ENCODE peak calls at places on chromosomes 3 and 15, in five cellular contexts. K is naive thymus-derived CD4-positive, alpha-beta T cell; G is NT2/D1; O is adrenal gland; P is CD8-positive, alpha-beta memory T cell. U is an unnamed sample.

GRCh38 chr3:62084558-62084957 is 288.8 kb downstream of the FEZF2 start:
- DNase-seq in K (no peak), O (no peak), P (no peak), G (no peak), U (no peak)

GRCh38 chr3:126156468-126156867 is 23.9 kb downstream of the ALDH1L1 start:
- DNase-seq in G (no peak), O (peak; percentile 18), P (no peak), K (no peak), U (no peak)

GRCh38 chr3:128271536-128272332 is 118.5 kb downstream of the EEFSEC start:
- DNase-seq in K (no peak), O (peak; percentile 6), P (no peak), G (no peak), U (no peak)

GRCh38 chr15:60444289-60444912 is 34.5 kb downstream of the ICE2 start:
- DNase-seq in O (no peak), G (no peak), P (no peak), K (no peak), U (no peak)

GRCh38 chr3:148648685-148649352 is 48.9 kb upstream of the AGTR1 start:
- DNase-seq in K (no peak), P (no peak), G (no peak), O (no peak), U (no peak)

GRCh38 chr3:34132069-34132677 is 333.7 kb downstream of the PDCD6IP start:
- DNase-seq in G (no peak), P (no peak), O (no peak), K (no peak), U (peak; percentile 30)

GRCh38 chr3:184942735-184943134 is 130.8 kb downstream of the VPS8 start:
- DNase-seq in G (no peak), O (no peak), K (no peak), P (no peak), U (no peak)

GRCh38 chr3:20038679-20039078 is 1.6 kb upstream of the KAT2B start:
- DNase-seq in O (no peak), P (no peak), K (no peak), G (no peak), U (no peak)

GRCh38 chr3:55494976-55495375 is 7.9 kb upstream of the WNT5A start:
- DNase-seq in P (no peak), O (no peak), K (no peak), G (no peak), U (no peak)

GRCh38 chr3:189401196-189401595 is 229.4 kb downstream of the TPRG1 start:
- DNase-seq in G (no peak), O (no peak), P (no peak), K (no peak), U (no peak)

GRCh38 chr3:24199775-24200247 is 254.7 kb downstream of the NR1D2 start:
- DNase-seq in P (no peak), K (no peak), G (no peak), O (no peak), U (no peak)

GRCh38 chr3:183692436-183692835 is 5.2 kb upstream of the YEATS2 start:
- DNase-seq in P (no peak), G (no peak), K (no peak), O (no peak), U (no peak)

GRCh38 chr3:77319711-77320110 is 279.8 kb downstream of the ROBO2 start:
- DNase-seq in G (no peak), O (no peak), P (no peak), K (no peak), U (no peak)

GRCh38 chr3:44099566-44100297 is 142.0 kb upstream of the TOPAZ1 start:
- DNase-seq in K (no peak), O (no peak), P (no peak), G (no peak), U (no peak)

GRCh38 chr3:149579838-149580542 is 77.8 kb downstream of the WWTR1 start:
- DNase-seq in O (no peak), P (no peak), K (no peak), G (no peak), U (no peak)

GRCh38 chr15:44081223-44082013 is 113.7 kb downstream of the FRMD5 start:
- DNase-seq in P (no peak), G (no peak), K (no peak), O (no peak), U (no peak)

GRCh38 chr3:8336456-8336855 is 165.2 kb upstream of the LMCD1 start:
- DNase-seq in P (no peak), O (no peak), G (peak; percentile 32), K (no peak), U (no peak)

DNA sequence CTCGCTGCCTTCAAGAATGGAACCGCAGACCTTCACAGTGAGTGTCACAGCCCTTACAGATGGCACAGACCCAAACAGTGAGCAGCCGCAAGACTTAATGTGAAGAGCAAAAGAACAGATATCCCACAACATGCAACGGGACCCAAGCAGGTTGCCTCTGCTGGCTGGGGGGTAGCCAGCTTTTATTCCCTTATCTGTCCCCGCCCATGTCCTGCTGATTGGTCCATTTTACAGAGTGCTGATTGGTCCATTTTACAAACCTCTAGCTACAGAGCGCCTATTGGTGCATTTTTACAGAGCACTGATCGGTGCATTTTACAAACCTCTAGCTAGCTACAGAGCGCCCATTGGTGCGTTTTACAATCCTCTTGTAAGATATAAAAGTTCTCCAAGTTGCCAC is 102.0 kb upstream of the IGF1R start:
- DNase-seq in K (no peak), G (no peak), O (no peak), P (no peak), U (no peak)
- H3K27me3 ChIP-seq in K (no peaks in the 10 kb centered on the region), G (peaks cover 21% of the 10 kb centered on the region), O (no peaks in the 10 kb centered on the region), P (peaks cover 4% of the 10 kb centered on the region), U (peaks cover 30% of the 10 kb centered on the region)

GRCh38 chr3:155908605-155909004 is 38.2 kb downstream of the GMPS start:
- DNase-seq in G (no peak), P (no peak), O (no peak), K (no peak), U (no peak)
- H3K36me3 ChIP-seq in G (peaks cover 75% of the 10 kb centered on the region), P (peaks cover 6% of the 10 kb centered on the region), O (peaks cover 28% of the 10 kb centered on the region), K (peaks cover 4% of the 10 kb centered on the region), U (peaks cover 70% of the 10 kb centered on the region)

DNA sequence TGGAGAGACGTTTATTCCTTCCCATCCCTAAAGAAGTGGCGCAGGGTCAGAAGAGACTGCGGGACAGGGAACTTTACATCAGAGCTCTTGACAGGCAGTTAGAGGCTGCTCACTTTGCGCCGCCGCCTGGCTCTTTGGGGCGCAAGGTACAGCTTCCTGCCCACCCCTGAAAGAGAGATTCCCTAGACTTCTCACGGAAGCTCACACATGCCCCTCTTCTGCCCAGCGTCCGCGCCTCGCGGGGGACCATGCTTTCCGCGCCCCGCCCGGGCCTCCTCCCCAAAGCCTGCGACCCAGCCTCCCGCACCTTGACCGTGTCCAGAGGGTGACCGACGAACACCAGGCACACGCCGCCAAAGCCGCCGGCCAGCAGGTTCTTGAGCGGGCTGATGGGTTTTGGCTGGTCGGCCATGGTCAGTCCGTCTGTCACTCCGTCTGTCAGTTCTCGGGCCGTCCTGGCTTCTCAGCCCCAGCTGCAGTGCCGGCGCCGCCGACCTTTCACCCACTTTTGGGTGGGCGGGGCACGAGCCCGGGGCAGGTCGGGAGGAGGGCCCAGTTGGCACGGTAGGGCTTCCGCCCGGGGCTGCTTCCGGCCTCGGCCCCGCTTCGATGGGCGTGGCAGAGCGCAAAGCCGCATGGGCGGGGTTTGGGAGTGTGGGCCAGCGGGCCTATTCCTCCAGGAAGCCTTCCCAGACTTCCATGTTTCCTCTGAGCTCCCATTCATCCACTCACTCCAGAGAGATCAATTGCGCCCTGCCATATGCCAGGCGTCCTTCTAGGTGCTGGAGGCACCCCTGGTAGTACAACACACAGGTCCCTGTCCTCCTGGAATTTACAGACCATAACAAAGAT is at the start of gene SLC25A20:
- DNase-seq in O (peak; percentile 92), P (peak; percentile 83), K (peak; percentile 78), G (peak; percentile 88), U (peak; percentile 94)
- H3K27me3 ChIP-seq in O (no peaks in the 10 kb centered on the region), P (no peaks in the 10 kb centered on the region), K (no peaks in the 10 kb centered on the region), G (peaks cover 7% of the 10 kb centered on the region), U (no peaks in the 10 kb centered on the region)

DNA sequence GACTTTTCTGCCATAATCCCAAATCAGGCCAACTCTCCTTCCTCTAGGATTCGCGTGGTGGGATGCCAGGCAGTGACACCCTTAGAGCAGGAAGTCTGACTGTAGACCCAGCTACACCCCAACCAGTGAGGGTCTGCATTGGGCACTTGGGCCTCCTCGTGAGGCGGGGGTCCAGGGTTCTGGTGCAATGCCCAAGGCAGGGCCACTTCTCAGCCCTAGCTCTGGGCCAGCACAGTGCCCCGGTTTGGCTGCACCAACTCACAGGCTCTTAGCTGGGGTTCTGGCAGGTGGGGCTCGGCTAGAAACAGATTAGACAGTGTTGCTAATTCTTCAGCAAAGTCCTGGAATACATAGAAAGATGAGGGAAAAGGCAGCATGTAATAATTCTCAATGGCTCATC is 12.7 kb downstream of the CDAN1 start:
- DNase-seq in P (no peak), O (no peak), K (no peak), G (no peak), U (no peak)
- H3K36me3 ChIP-seq in P (peaks cover 20% of the 10 kb centered on the region), O (peaks cover 80% of the 10 kb centered on the region), K (peaks cover 12% of the 10 kb centered on the region), G (peaks cover 86% of the 10 kb centered on the region), U (peaks cover 97% of the 10 kb centered on the region)

DNA sequence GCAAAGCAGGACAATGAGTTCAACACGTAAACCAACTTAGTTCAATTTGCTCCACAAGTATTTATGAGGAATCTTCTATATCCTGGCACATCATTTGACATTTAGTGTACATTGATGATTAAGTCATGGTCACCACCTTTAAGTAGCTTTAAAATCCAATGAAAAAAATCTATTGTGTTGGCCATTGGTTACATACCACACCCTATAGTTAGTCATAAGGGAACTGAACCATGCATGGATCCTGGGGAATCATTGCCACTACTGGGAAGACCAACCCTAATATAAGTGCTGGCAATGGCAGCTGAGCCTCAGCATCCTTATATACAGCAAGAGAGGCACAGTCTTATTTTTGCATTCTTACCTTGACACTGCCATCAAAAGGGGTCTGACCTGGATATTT is 502.5 kb downstream of the MECOM start:
- DNase-seq in K (no peak), P (no peak), O (no peak), G (no peak), U (no peak)
- H3K27me3 ChIP-seq in K (no peaks in the 10 kb centered on the region), P (no peaks in the 10 kb centered on the region), O (peaks cover under 1% of the 10 kb centered on the region), G (no peaks in the 10 kb centered on the region), U (no peaks in the 10 kb centered on the region)

GRCh38 chr3:52141751-52142150 is 12.5 kb downstream of the POC1A start:
- DNase-seq in O (no peak), G (no peak), K (no peak), P (no peak), U (no peak)

GRCh38 chr3:52144796-52145735 is 9.2 kb downstream of the POC1A start:
- DNase-seq in P (no peak), K (no peak), O (no peak), G (no peak), U (no peak)

GRCh38 chr3:52144034-52144795 is 10.0 kb downstream of the POC1A start:
- DNase-seq in O (peak; percentile 95), P (peak; percentile 75), K (peak; percentile 72), G (peak; percentile 72), U (peak; percentile 87)

GRCh38 chr3:52143616-52144015 is 10.6 kb downstream of the POC1A start:
- DNase-seq in G (no peak), P (no peak), O (no peak), K (no peak), U (no peak)

DNA sequence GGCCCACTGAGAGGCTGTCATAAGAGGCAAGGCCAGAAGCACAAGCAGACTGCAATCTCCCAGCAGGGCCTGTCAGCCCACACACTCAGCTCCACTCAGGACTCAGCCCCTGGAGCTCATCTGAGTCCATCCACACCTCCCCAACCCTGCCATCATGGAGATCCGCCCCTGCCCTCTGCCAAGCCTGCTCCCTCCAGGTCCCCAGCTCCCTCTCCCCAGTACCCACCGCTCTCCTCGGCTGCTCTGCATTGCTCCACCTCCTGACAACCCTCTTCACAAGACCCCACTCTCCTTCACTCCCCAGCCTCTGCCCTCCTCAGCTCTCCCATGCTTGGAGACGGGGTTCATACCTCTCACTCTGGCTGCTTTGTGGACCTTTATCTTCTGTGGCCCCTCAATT is 11.1 kb downstream of the POC1A start:
- DNase-seq in K (no peak), G (no peak), P (no peak), O (no peak), U (no peak)
- H3K36me3 ChIP-seq in K (no peaks in the 10 kb centered on the region), G (peaks cover 98% of the 10 kb centered on the region), P (no peaks in the 10 kb centered on the region), O (no peaks in the 10 kb centered on the region), U (no peaks in the 10 kb centered on the region)

GRCh38 chr15:69916169-69916785 is 181.4 kb downstream of the TLE3 start:
- DNase-seq in K (no peak), G (no peak), O (no peak), P (no peak), U (no peak)
- H3K27me3 ChIP-seq in K (no peaks in the 10 kb centered on the region), G (peaks cover 12% of the 10 kb centered on the region), O (no peaks in the 10 kb centered on the region), P (no peaks in the 10 kb centered on the region), U (peaks cover 57% of the 10 kb centered on the region)

U was measured in left ventricle myocardium inferior.